ENCODE peak calls at places on chromosomes 12 and 14, in ten cellular contexts. H is astrocyte of the spinal cord; R is ACHN; W is activated T-cell treated with anti-CD3 and anti-CD28 coated beads for 24 hours; Y is stimulated activated CD4-positive, alpha-beta T cell treated with anti-CD3 and anti-CD28 coated beads, Interleukin-4, amount 100 ng/mL, for 4 hours; E is T-helper 1 cell; X is amygdala; F is HT-29; O is substantia nigra; G is T-helper 2 cell. U is an unnamed sample.

GRCh38 chr12:57934804-57935203 is 6.6 kb upstream of the ATP23 start:
- DNase-seq in H (no peak), X (no peak), E (no peak), G (no peak), R (no peak), F (no peak), Y (no peak), O (no peak), W (no peak), U (no peak)

GRCh38 chr12:65232490-65233077 is 45.9 kb upstream of the MSRB3 start:
- DNase-seq in W (no peak), O (no peak), H (peak; percentile 61), E (no peak), Y (no peak), R (peak; percentile 62), X (no peak), F (peak; percentile 49), G (no peak), U (no peak)

GRCh38 chr12:53061404-53062010 is 11.6 kb downstream of the TNS2 start:
- DNase-seq in H (no peak), E (no peak), Y (no peak), G (no peak), R (peak; percentile 24), O (no peak), X (no peak), F (peak; percentile 98), W (no peak), U (no peak)

GRCh38 chr12:93137656-93138612 is 208.8 kb upstream of the EEA1 start:
- DNase-seq in W (no peak), E (no peak), H (peak; percentile 73), Y (no peak), R (peak; percentile 59), X (no peak), O (no peak), F (no peak), G (no peak), U (no peak)

GRCh38 chr14:66140213-66140918 is 345.8 kb upstream of the CCDC196 start:
- DNase-seq in O (no peak), H (no peak), G (no peak), R (no peak), W (no peak), X (no peak), F (no peak), E (no peak), Y (no peak), U (no peak)

GRCh38 chr12:130714091-130714590 is 2.0 kb downstream of the RIMBP2 start:
- DNase-seq in O (no peak), H (no peak), W (no peak), E (no peak), G (no peak), X (no peak), Y (no peak), F (no peak), R (no peak), U (no peak)

GRCh38 chr14:106605548-106606448 is 1079.4 kb downstream of the TMEM121 start:
- DNase-seq in F (peak; percentile 51), R (no peak), X (no peak), H (no peak), O (no peak), E (peak; percentile 70), G (peak; percentile 57), W (peak; percentile 74), Y (peak; percentile 82), U (peak; percentile 78)

GRCh38 chr12:124687695-124688301 is 120.4 kb upstream of the NCOR2 start:
- DNase-seq in O (peak; percentile 64), F (no peak), H (peak; percentile 49), E (no peak), Y (no peak), W (no peak), R (no peak), G (no peak), X (peak; percentile 25), U (no peak)

GRCh38 chr12:81564237-81564636 is 194.9 kb downstream of the PPFIA2 start:
- DNase-seq in F (no peak), O (no peak), X (no peak), G (no peak), Y (no peak), E (no peak), R (no peak), H (no peak), W (no peak), U (no peak)